ENCODE peak calls at places on chromosomes 7 and 10, in eight cellular contexts. S is activated CD8-positive, alpha-beta T cell treated with anti-CD3 and anti-CD28 coated beads for 36 hours; V is breast epithelium; R is HCT116; G is osteocyte; C is cardiac septum; A is cardiac fibroblast; Z is DMS153. I is an unnamed sample.

GRCh38 chr7:502296-502695 is 17.4 kb downstream of the PDGFA start:
- DNase-seq in C (no peak), V (no peak), A (no peak), G (no peak), R (no peak), S (no peak), Z (no peak), I (no peak)

GRCh38 chr10:3850999-3851937 is 66.3 kb upstream of the KLF6 start:
- DNase-seq in Z (no peak), A (peak; percentile 96), V (peak; percentile 16), C (no peak), R (peak; percentile 43), S (no peak), G (no peak), I (peak; percentile 60)

GRCh38 chr10:112678581-112678980 is 231.6 kb downstream of the VTI1A start:
- DNase-seq in C (no peak), G (no peak), Z (peak; percentile 31), V (no peak), A (no peak), R (no peak), S (no peak), I (no peak)

GRCh38 chr7:100478966-100479660 is at the start of gene TSC22D4:
- DNase-seq in G (peak; percentile 97), S (peak; percentile 94), C (peak; percentile 98), A (peak; percentile 94), R (peak; percentile 74), V (peak; percentile 94), Z (peak; percentile 68), I (peak; percentile 93)

GRCh38 chr10:68406111-68406814 is 814 bp downstream of the RUFY2 start:
- DNase-seq in R (no peak), A (peak; percentile 68), V (no peak), S (peak; percentile 56), C (peak; percentile 77), G (peak; percentile 88), Z (peak; percentile 2), I (no peak)

GRCh38 chr10:47332371-47332770 is 10.1 kb downstream of the GDF2 start:
- DNase-seq in Z (no peak), S (no peak), A (no peak), V (no peak), C (peak; percentile 36), G (no peak), R (no peak), I (no peak)

GRCh38 chr10:8338177-8338766 is 283.8 kb downstream of the GATA3 start:
- DNase-seq in A (no peak), V (no peak), S (no peak), R (no peak), Z (no peak), C (no peak), G (no peak), I (no peak)

GRCh38 chr10:8137272-8137680 is 82.8 kb downstream of the GATA3 start:
- DNase-seq in S (peak; percentile 75), G (no peak), R (no peak), V (no peak), Z (no peak), A (no peak), C (no peak), I (no peak)

GRCh38 chr7:2757904-2758672 is 70.1 kb downstream of the AMZ1 start:
- DNase-seq in S (peak; percentile 92), V (no peak), A (peak; percentile 99), R (peak; percentile 88), G (no peak), C (no peak), Z (peak; percentile 93), I (peak; percentile 83)

GRCh38 chr10:79143879-79144278 is 75.1 kb downstream of the ZMIZ1 start:
- DNase-seq in R (no peak), S (no peak), A (no peak), C (no peak), G (no peak), Z (no peak), V (no peak), I (no peak)

GRCh38 chr7:137591444-137591843 is 247.9 kb upstream of the PTN start:
- DNase-seq in C (no peak), V (no peak), G (no peak), R (no peak), S (no peak), A (peak; percentile 80), Z (no peak), I (no peak)

GRCh38 chr10:113854757-113855626 is 531 bp downstream of the NHLRC2 start:
- DNase-seq in C (peak; percentile 79), S (peak; percentile 45), Z (no peak), A (peak; percentile 62), G (peak; percentile 87), R (peak; percentile 31), V (peak; percentile 26), I (peak; percentile 77)

GRCh38 chr7:130845581-130846085 is 111.6 kb upstream of the KLF14 start:
- DNase-seq in S (no peak), A (peak; percentile 94), R (peak; percentile 88), C (no peak), Z (no peak), V (no peak), G (no peak), I (no peak)

GRCh38 chr7:128176696-128177095 is 64.4 kb upstream of the LEP start:
- DNase-seq in C (no peak), G (no peak), V (no peak), A (peak; percentile 27), S (no peak), Z (no peak), R (no peak), I (no peak)

GRCh38 chr7:37590824-37591223 is 92.7 kb upstream of the GPR141 start:
- DNase-seq in R (no peak), G (no peak), V (no peak), A (no peak), C (no peak), S (no peak), Z (no peak), I (no peak)

GRCh38 chr10:14282271-14282670 is 48.5 kb downstream of the FRMD4A start:
- DNase-seq in R (no peak), V (no peak), C (no peak), Z (no peak), A (peak; percentile 44), S (no peak), G (no peak), I (no peak)